ENCODE peak calls at places on chromosomes 5 and 9, in seven cellular contexts. One of them, this sample, is unnamed.

GRCh38 chr5:180141068-180141660 is 67.8 kb downstream of the RASGEF1C start:
- DNase-seq in left ventricle myocardium superior: no peak
- DNase-seq in activated CD4-positive, alpha-beta T cell treated with anti-CD3 and anti-CD28 coated beads for 4 hours: no peak
- DNase-seq in left ventricle myocardium inferior: no peak
- DNase-seq in AML-193: no peak
- DNase-seq in upper lobe of right lung: no peak
- DNase-seq in choroid plexus epithelial cell: no peak
- DNase-seq in this sample: peak

GRCh38 chr9:19409406-19410194 is 791 bp downstream of the ACER2 start:
- DNase-seq in choroid plexus epithelial cell: no peak
- DNase-seq in upper lobe of right lung: peak
- DNase-seq in AML-193: peak
- DNase-seq in activated CD4-positive, alpha-beta T cell treated with anti-CD3 and anti-CD28 coated beads for 4 hours: no peak
- DNase-seq in left ventricle myocardium superior: peak
- DNase-seq in left ventricle myocardium inferior: peak
- DNase-seq in this sample: peak

GRCh38 chr5:138180183-138180782 is 1.4 kb downstream of the KIF20A start:
- DNase-seq in upper lobe of right lung: no peak
- DNase-seq in activated CD4-positive, alpha-beta T cell treated with anti-CD3 and anti-CD28 coated beads for 4 hours: no peak
- DNase-seq in left ventricle myocardium superior: no peak
- DNase-seq in AML-193: peak
- DNase-seq in left ventricle myocardium inferior: no peak
- DNase-seq in choroid plexus epithelial cell: peak
- DNase-seq in this sample: peak

GRCh38 chr5:156497816-156498215 is 170.9 kb downstream of the SGCD start:
- DNase-seq in AML-193: no peak
- DNase-seq in choroid plexus epithelial cell: no peak
- DNase-seq in left ventricle myocardium superior: no peak
- DNase-seq in left ventricle myocardium inferior: no peak
- DNase-seq in upper lobe of right lung: no peak
- DNase-seq in activated CD4-positive, alpha-beta T cell treated with anti-CD3 and anti-CD28 coated beads for 4 hours: no peak
- DNase-seq in this sample: peak

GRCh38 chr5:152066760-152067159 is 142.1 kb upstream of the GLRA1 start:
- DNase-seq in left ventricle myocardium inferior: no peak
- DNase-seq in choroid plexus epithelial cell: no peak
- DNase-seq in activated CD4-positive, alpha-beta T cell treated with anti-CD3 and anti-CD28 coated beads for 4 hours: no peak
- DNase-seq in left ventricle myocardium superior: no peak
- DNase-seq in upper lobe of right lung: no peak
- DNase-seq in AML-193: no peak
- DNase-seq in this sample: no peak

GRCh38 chr9:77507212-77507961 is 140.7 kb downstream of the GNA14 start:
- DNase-seq in upper lobe of right lung: no peak
- DNase-seq in AML-193: no peak
- DNase-seq in left ventricle myocardium inferior: no peak
- DNase-seq in choroid plexus epithelial cell: peak
- DNase-seq in activated CD4-positive, alpha-beta T cell treated with anti-CD3 and anti-CD28 coated beads for 4 hours: no peak
- DNase-seq in left ventricle myocardium superior: no peak
- DNase-seq in this sample: peak

GRCh38 chr5:55864606-55865541 is 13.7 kb downstream of the IL31RA start:
- DNase-seq in activated CD4-positive, alpha-beta T cell treated with anti-CD3 and anti-CD28 coated beads for 4 hours: no peak
- DNase-seq in upper lobe of right lung: no peak
- DNase-seq in left ventricle myocardium superior: no peak
- DNase-seq in AML-193: peak
- DNase-seq in left ventricle myocardium inferior: no peak
- DNase-seq in choroid plexus epithelial cell: peak
- DNase-seq in this sample: peak

GRCh38 chr9:680106-680505 is 161.4 kb upstream of the DMRT1 start:
- DNase-seq in left ventricle myocardium inferior: no peak
- DNase-seq in activated CD4-positive, alpha-beta T cell treated with anti-CD3 and anti-CD28 coated beads for 4 hours: no peak
- DNase-seq in left ventricle myocardium superior: no peak
- DNase-seq in upper lobe of right lung: no peak
- DNase-seq in AML-193: no peak
- DNase-seq in choroid plexus epithelial cell: no peak
- DNase-seq in this sample: no peak

GRCh38 chr9:33415152-33416038 is 13.0 kb upstream of the AQP7 start:
- DNase-seq in left ventricle myocardium inferior: peak
- DNase-seq in AML-193: peak
- DNase-seq in choroid plexus epithelial cell: peak
- DNase-seq in upper lobe of right lung: peak
- DNase-seq in activated CD4-positive, alpha-beta T cell treated with anti-CD3 and anti-CD28 coated beads for 4 hours: peak
- DNase-seq in left ventricle myocardium superior: peak
- DNase-seq in this sample: peak

GRCh38 chr5:31711363-31711762 is 72.4 kb downstream of the PDZD2 start:
- DNase-seq in upper lobe of right lung: no peak
- DNase-seq in AML-193: no peak
- DNase-seq in left ventricle myocardium superior: no peak
- DNase-seq in activated CD4-positive, alpha-beta T cell treated with anti-CD3 and anti-CD28 coated beads for 4 hours: no peak
- DNase-seq in left ventricle myocardium inferior: no peak
- DNase-seq in choroid plexus epithelial cell: no peak
- DNase-seq in this sample: peak

GRCh38 chr5:172833372-172833690 is 720 bp upstream of the ERGIC1 start:
- DNase-seq in activated CD4-positive, alpha-beta T cell treated with anti-CD3 and anti-CD28 coated beads for 4 hours: no peak
- DNase-seq in AML-193: no peak
- DNase-seq in left ventricle myocardium inferior: no peak
- DNase-seq in choroid plexus epithelial cell: no peak
- DNase-seq in left ventricle myocardium superior: no peak
- DNase-seq in upper lobe of right lung: no peak
- DNase-seq in this sample: no peak

GRCh38 chr5:174344335-174344734 is 298.8 kb downstream of the NSG2 start:
- DNase-seq in left ventricle myocardium inferior: no peak
- DNase-seq in activated CD4-positive, alpha-beta T cell treated with anti-CD3 and anti-CD28 coated beads for 4 hours: no peak
- DNase-seq in choroid plexus epithelial cell: no peak
- DNase-seq in left ventricle myocardium superior: no peak
- DNase-seq in AML-193: no peak
- DNase-seq in upper lobe of right lung: no peak
- DNase-seq in this sample: no peak

This sample was measured in left kidney.